ENCODE peak calls at places on chromosomes 1 and 21, in five cellular contexts. One of them, this sample, is unnamed.

GRCh38 chr21:45723049-45723958 is 79.8 kb downstream of the PCBP3 start:
- DNase-seq in GM12878: no peak
- DNase-seq in GM23338: no peak
- DNase-seq in HepG2: no peak
- DNase-seq in K562: no peak
- DNase-seq in this sample: no peak

GRCh38 chr1:10378071-10378841 is 20.6 kb upstream of the PGD start:
- DNase-seq in K562: peak; percentile 69
- DNase-seq in HepG2: no peak
- DNase-seq in GM23338: peak; percentile 27
- DNase-seq in GM12878: no peak
- DNase-seq in this sample: peak; percentile 94

GRCh38 chr21:31682625-31683024 is 23.1 kb downstream of the SOD1 start:
- DNase-seq in GM12878: no peak
- DNase-seq in HepG2: no peak
- DNase-seq in K562: no peak
- DNase-seq in GM23338: no peak
- DNase-seq in this sample: no peak

GRCh38 chr1:226845624-226846023 is 24.8 kb upstream of the PSEN2 start:
- DNase-seq in GM23338: no peak
- DNase-seq in HepG2: no peak
- DNase-seq in K562: no peak
- DNase-seq in GM12878: no peak
- DNase-seq in this sample: no peak

GRCh38 chr1:16076003-16076870 is 2.8 kb upstream of the FAM131C start:
- DNase-seq in HepG2: no peak
- DNase-seq in GM23338: no peak
- DNase-seq in GM12878: no peak
- DNase-seq in K562: peak; percentile 88
- DNase-seq in this sample: peak; percentile 90

GRCh38 chr1:19957779-19958178 is 21.6 kb downstream of the PLA2G2A start:
- DNase-seq in GM12878: no peak
- DNase-seq in GM23338: peak; percentile 45
- DNase-seq in K562: no peak
- DNase-seq in HepG2: peak; percentile 30
- DNase-seq in this sample: peak; percentile 10

GRCh38 chr21:44713130-44713529 is 1.8 kb upstream of the TSPEAR start:
- DNase-seq in GM12878: no peak
- DNase-seq in HepG2: no peak
- DNase-seq in K562: no peak
- DNase-seq in GM23338: no peak
- DNase-seq in this sample: no peak

GRCh38 chr1:218659911-218660677 is 315.0 kb downstream of the TGFB2 start:
- DNase-seq in GM23338: no peak
- DNase-seq in HepG2: no peak
- DNase-seq in K562: no peak
- DNase-seq in GM12878: no peak
- DNase-seq in this sample: no peak

GRCh38 chr21:44923481-44924084 is 2.9 kb upstream of the ITGB2 start:
- DNase-seq in HepG2: no peak
- DNase-seq in K562: no peak
- DNase-seq in GM12878: no peak
- DNase-seq in GM23338: no peak
- DNase-seq in this sample: no peak

GRCh38 chr1:5914676-5915285 is 77.4 kb downstream of the NPHP4 start:
- DNase-seq in GM12878: no peak
- DNase-seq in GM23338: no peak
- DNase-seq in HepG2: no peak
- DNase-seq in K562: no peak
- DNase-seq in this sample: no peak

GRCh38 chr1:21294266-21295058 is 4.2 kb upstream of the ECE1 start:
- DNase-seq in K562: no peak
- DNase-seq in GM12878: peak; percentile 98
- DNase-seq in HepG2: no peak
- DNase-seq in GM23338: no peak
- DNase-seq in this sample: no peak

GRCh38 chr1:21292503-21292990 is 2.3 kb upstream of the ECE1 start:
- DNase-seq in K562: no peak
- DNase-seq in GM12878: no peak
- DNase-seq in GM23338: no peak
- DNase-seq in HepG2: no peak
- DNase-seq in this sample: no peak

GRCh38 chr1:21292991-21293536 is 2.8 kb upstream of the ECE1 start:
- DNase-seq in K562: no peak
- DNase-seq in HepG2: no peak
- DNase-seq in GM12878: peak; percentile 85
- DNase-seq in GM23338: no peak
- DNase-seq in this sample: no peak

GRCh38 chr1:21295059-21295401 is 4.8 kb upstream of the ECE1 start:
- DNase-seq in K562: peak; percentile 72
- DNase-seq in GM12878: no peak
- DNase-seq in GM23338: no peak
- DNase-seq in HepG2: no peak
- DNase-seq in this sample: no peak

DNA sequence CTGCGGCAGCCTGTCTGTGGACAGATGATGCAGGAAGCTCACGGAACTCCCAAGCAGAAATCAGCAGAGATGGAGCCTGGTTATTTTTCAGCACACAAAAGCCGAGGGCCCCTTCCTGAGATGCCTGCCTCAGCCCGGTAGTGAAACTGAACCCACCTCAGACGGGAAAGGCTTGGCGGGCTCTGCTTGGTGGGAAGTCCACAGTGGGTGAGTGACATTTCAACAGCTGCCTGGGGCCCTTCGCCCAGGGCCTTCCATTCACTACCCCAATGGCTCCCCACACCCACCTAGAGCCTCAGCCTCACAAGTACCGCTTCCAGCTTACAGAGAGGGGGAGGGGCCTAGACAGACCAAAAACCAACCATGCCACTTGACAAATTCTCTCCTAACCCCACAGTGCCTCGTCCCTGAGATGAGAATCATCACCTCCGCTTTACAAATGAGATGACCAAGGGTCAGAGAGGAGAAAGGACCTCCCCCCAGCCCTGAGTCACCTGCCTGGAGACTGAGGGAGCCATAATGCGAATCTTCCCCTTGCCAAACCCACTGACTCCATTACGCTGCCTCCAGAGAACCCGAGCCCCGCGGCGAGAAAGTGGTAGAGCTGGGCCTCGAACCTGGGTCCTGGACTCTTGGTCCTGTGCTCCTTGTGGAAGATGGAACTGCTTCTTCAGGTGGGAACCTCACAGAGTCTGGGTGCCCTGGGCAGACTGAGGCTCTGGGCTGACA is 3.4 kb upstream of the ECE1 start:
- DNase-seq in K562: no peak
- DNase-seq in GM23338: no peak
- DNase-seq in HepG2: no peak
- DNase-seq in GM12878: peak; percentile 74
- DNase-seq in this sample: no peak
- TF ChIP-seq JUNB in K562: no peak
- TF ChIP-seq JUNB in GM23338: no peak
- TF ChIP-seq JUNB in HepG2: no peak
- TF ChIP-seq JUNB in GM12878: no peak
- TF ChIP-seq JUNB in this sample: no peak

GRCh38 chr1:203186091-203186445 is 436 bp downstream of the CHI3L1 start:
- DNase-seq in K562: no peak
- DNase-seq in GM12878: no peak
- DNase-seq in HepG2: no peak
- DNase-seq in GM23338: no peak
- DNase-seq in this sample: no peak

GRCh38 chr1:203185585-203185984 is 919 bp downstream of the CHI3L1 start:
- DNase-seq in K562: no peak
- DNase-seq in HepG2: no peak
- DNase-seq in GM12878: no peak
- DNase-seq in GM23338: no peak
- DNase-seq in this sample: no peak

GRCh38 chr1:203186446-203187305 is at the start of gene CHI3L1:
- DNase-seq in GM12878: no peak
- DNase-seq in GM23338: peak; percentile 44
- DNase-seq in K562: no peak
- DNase-seq in HepG2: no peak
- DNase-seq in this sample: no peak

GRCh38 chr1:203188686-203189232 is 2.3 kb upstream of the CHI3L1 start:
- DNase-seq in GM12878: no peak
- DNase-seq in HepG2: no peak
- DNase-seq in K562: no peak
- DNase-seq in GM23338: no peak
- DNase-seq in this sample: no peak

DNA sequence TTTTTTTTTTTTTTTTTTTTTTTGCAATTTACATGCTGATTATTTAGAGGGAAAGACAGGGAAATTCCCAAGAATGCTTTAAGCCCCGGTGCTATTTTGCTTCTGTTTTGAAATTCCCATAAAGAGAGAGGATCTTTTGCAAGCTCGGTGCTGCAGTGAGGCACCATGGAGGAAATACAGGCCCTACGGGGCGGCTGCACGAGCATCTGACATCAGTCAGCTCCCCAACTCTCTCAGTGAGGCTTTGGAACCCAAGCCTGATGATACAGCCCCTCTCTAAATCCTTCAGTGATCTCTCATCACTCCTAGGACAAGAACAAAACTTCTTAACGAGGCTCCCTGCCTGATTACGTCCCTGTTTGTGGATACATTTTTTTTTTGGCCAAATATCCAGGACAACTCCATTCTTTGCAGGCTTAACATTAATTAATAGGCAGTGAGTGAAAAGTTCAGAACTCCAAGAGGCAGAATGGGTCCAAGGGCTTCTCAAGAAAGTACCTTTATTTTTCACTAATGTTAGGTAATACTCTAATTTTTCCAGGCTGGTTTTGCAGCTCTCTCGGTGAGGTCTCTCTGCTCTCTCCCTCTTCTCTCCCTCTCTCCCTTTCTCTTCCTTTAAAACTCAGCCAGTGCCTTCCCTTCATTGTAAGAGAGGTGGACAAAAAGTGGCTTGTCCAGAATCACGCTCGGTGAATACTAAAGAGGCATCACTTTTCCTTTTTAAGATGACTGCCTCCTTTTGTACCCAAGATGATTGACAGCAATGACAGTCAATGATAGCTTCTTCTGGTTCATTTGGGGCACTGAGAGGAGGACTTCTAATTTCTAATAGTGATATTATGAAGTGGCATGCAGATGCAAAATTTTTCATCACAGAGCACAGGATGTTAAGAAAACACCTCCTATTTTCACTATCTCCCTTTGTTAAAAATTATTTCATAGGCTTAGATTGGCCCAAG is 1.1 kb upstream of the CHI3L1 start:
- DNase-seq in K562: no peak
- DNase-seq in GM23338: no peak
- DNase-seq in HepG2: no peak
- DNase-seq in GM12878: no peak
- DNase-seq in this sample: no peak
- TF ChIP-seq JUNB in K562: no peak
- TF ChIP-seq JUNB in GM23338: no peak
- TF ChIP-seq JUNB in HepG2: no peak
- TF ChIP-seq JUNB in GM12878: no peak
- TF ChIP-seq JUNB in this sample: no peak

GRCh38 chr21:36767096-36767495 is 68.2 kb downstream of the SIM2 start:
- DNase-seq in GM23338: no peak
- DNase-seq in K562: no peak
- DNase-seq in GM12878: no peak
- DNase-seq in HepG2: no peak
- DNase-seq in this sample: no peak

GRCh38 chr21:36766511-36766910 is 67.6 kb downstream of the SIM2 start:
- DNase-seq in GM12878: no peak
- DNase-seq in GM23338: no peak
- DNase-seq in HepG2: no peak
- DNase-seq in K562: no peak
- DNase-seq in this sample: no peak

GRCh38 chr21:36773111-36773510 is 74.2 kb downstream of the SIM2 start:
- DNase-seq in K562: no peak
- DNase-seq in GM23338: no peak
- DNase-seq in GM12878: no peak
- DNase-seq in HepG2: peak; percentile 55
- DNase-seq in this sample: no peak

GRCh38 chr21:36768496-36768895 is 69.6 kb downstream of the SIM2 start:
- DNase-seq in GM12878: no peak
- DNase-seq in HepG2: no peak
- DNase-seq in GM23338: no peak
- DNase-seq in K562: no peak
- DNase-seq in this sample: no peak

GRCh38 chr21:36769051-36769867 is 70.3 kb downstream of the SIM2 start:
- DNase-seq in HepG2: no peak
- DNase-seq in GM23338: no peak
- DNase-seq in K562: no peak
- DNase-seq in GM12878: no peak
- DNase-seq in this sample: no peak
- TF ChIP-seq JUNB in HepG2: no peak
- TF ChIP-seq JUNB in GM23338: no peak
- TF ChIP-seq JUNB in K562: no peak
- TF ChIP-seq JUNB in GM12878: no peak
- TF ChIP-seq JUNB in this sample: no peak

GRCh38 chr1:28297826-28298225 is 31.0 kb upstream of the MED18 start:
- DNase-seq in HepG2: no peak
- DNase-seq in K562: no peak
- DNase-seq in GM23338: no peak
- DNase-seq in GM12878: peak; percentile 43
- DNase-seq in this sample: no peak

GRCh38 chr1:28296401-28297220 is 32.2 kb upstream of the MED18 start:
- DNase-seq in K562: peak; percentile 59
- DNase-seq in GM12878: no peak
- DNase-seq in GM23338: peak; percentile 91
- DNase-seq in HepG2: peak; percentile 88
- DNase-seq in this sample: peak; percentile 51

GRCh38 chr1:28298438-28298837 is 30.4 kb upstream of the MED18 start:
- DNase-seq in GM23338: no peak
- DNase-seq in HepG2: no peak
- DNase-seq in GM12878: no peak
- DNase-seq in K562: no peak
- DNase-seq in this sample: no peak

GRCh38 chr1:28302247-28302646 is 26.6 kb upstream of the MED18 start:
- DNase-seq in K562: no peak
- DNase-seq in GM12878: no peak
- DNase-seq in GM23338: no peak
- DNase-seq in HepG2: no peak
- DNase-seq in this sample: no peak

DNA sequence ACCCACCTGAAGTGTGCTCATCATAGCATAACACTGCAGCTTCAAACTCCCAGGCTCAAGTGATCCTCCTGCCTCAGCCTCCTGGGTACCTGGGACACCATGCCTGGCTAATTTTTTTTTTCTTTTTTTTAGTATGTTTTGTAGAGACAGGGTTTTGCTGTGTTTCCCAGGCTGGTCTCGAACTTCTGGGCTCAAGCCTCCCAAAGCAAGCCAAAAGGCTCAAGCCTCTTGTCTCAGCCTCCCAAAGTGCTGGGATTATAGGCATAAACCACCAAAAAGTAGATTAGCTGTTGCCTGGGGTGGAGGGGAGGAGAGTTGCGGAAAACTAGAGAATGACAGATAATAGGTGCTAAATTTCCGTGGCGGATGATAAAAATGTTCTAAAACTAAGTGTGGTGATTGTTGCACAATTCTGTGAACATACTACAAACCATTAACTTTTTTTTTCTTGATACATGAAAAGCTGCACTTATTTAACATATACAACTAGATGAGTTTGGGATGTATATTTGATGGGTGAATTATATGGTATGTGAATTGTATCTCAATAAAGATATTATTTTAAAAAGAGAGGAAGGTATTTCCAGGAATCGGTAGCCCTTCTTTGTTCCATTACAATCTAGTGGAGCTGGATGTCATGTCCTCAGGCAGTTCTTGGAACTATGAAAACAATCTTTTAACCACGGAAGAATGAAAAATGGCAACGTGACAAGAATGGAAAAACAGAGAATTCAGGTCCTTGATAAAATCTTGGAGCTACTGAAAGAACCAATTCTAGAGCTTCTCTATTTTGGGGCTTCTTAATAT is 27.3 kb upstream of the MED18 start:
- DNase-seq in GM23338: no peak
- DNase-seq in HepG2: no peak
- DNase-seq in K562: peak; percentile 55
- DNase-seq in GM12878: no peak
- DNase-seq in this sample: no peak
- TF ChIP-seq JUNB in GM23338: no peak
- TF ChIP-seq JUNB in HepG2: no peak
- TF ChIP-seq JUNB in K562: no peak
- TF ChIP-seq JUNB in GM12878: no peak
- TF ChIP-seq JUNB in this sample: no peak